ENCODE peak calls at places on chromosomes 13 and 19, in four cellular contexts. Y is AG09309, V is spleen, A is WTC11. L is an unnamed sample.

GRCh38 chr19:48513289-48514122 is 1.9 kb upstream of the LMTK3 start:
- DNase-seq in Y (peak), V (peak), A (peak), L (no peak)

GRCh38 chr19:42683917-42684513 is 56.3 kb downstream of the PSG3 start:
- DNase-seq in Y (no peak), V (no peak), A (peak), L (no peak)

GRCh38 chr19:37906868-37907734 is at the start of gene SIPA1L3:
- DNase-seq in Y (peak), V (peak), A (peak), L (peak)

GRCh38 chr13:114146629-114147028 is 14.2 kb upstream of the RASA3 start:
- DNase-seq in Y (no peak), V (no peak), A (peak), L (peak)

GRCh38 chr19:51565583-51565982 is 5.5 kb upstream of the ZNF175 start:
- DNase-seq in Y (no peak), V (no peak), A (no peak), L (no peak)

GRCh38 chr13:98456423-98456845 is 120.5 kb downstream of the STK24 start:
- DNase-seq in Y (no peak), V (no peak), A (no peak), L (no peak)

GRCh38 chr19:18741566-18742121 is 49.5 kb downstream of the COMP start:
- DNase-seq in Y (no peak), V (no peak), A (no peak), L (peak)

GRCh38 chr13:48715977-48716376 is 62.2 kb downstream of the CYSLTR2 start:
- DNase-seq in Y (no peak), V (no peak), A (no peak), L (no peak)

GRCh38 chr13:35046587-35046986 is 104.5 kb downstream of the NBEA start:
- DNase-seq in Y (no peak), V (no peak), A (no peak), L (no peak)

GRCh38 chr13:63117710-63118109 is 1702.1 kb upstream of the PCDH20 start:
- DNase-seq in Y (no peak), V (no peak), A (no peak), L (no peak)

GRCh38 chr13:73293902-73294523 is 235.2 kb downstream of the KLF5 start:
- DNase-seq in Y (no peak), V (no peak), A (no peak), L (no peak)

GRCh38 chr19:38952395-38953165 is 21.8 kb downstream of the MRPS12 start:
- DNase-seq in Y (no peak), V (peak), A (peak), L (peak)

GRCh38 chr13:102667023-102667422 is 27.8 kb downstream of the METTL21C start:
- DNase-seq in Y (no peak), V (no peak), A (no peak), L (no peak)

L was measured in posterior vena cava.